ENCODE peak calls at places on chromosomes 16 and 17, in eight cellular contexts. One of them, this sample, is unnamed.

GRCh38 chr16:85227924-85228462 is 115.7 kb upstream of the CIBAR2 start:
- DNase-seq in foreskin melanocyte: no peak
- DNase-seq in non-pigmented ciliary epithelial cell: no peak
- DNase-seq in NCI-H460: no peak
- DNase-seq in uterus: no peak
- DNase-seq in Daoy: peak
- DNase-seq in colonic mucosa: no peak
- DNase-seq in AML-193: no peak
- DNase-seq in this sample: peak

GRCh38 chr17:61399131-61400057 is at the start of gene TBX2:
- DNase-seq in non-pigmented ciliary epithelial cell: peak
- DNase-seq in AML-193: no peak
- DNase-seq in Daoy: peak
- DNase-seq in NCI-H460: peak
- DNase-seq in colonic mucosa: peak
- DNase-seq in uterus: peak
- DNase-seq in foreskin melanocyte: peak
- DNase-seq in this sample: peak

GRCh38 chr16:27829975-27830374 is 233.5 kb downstream of the GSG1L start:
- DNase-seq in AML-193: no peak
- DNase-seq in uterus: no peak
- DNase-seq in Daoy: no peak
- DNase-seq in non-pigmented ciliary epithelial cell: no peak
- DNase-seq in foreskin melanocyte: no peak
- DNase-seq in NCI-H460: no peak
- DNase-seq in colonic mucosa: no peak
- DNase-seq in this sample: peak

GRCh38 chr16:83300326-83300725 is 507.5 kb upstream of the HSBP1 start:
- DNase-seq in NCI-H460: no peak
- DNase-seq in uterus: no peak
- DNase-seq in non-pigmented ciliary epithelial cell: no peak
- DNase-seq in AML-193: no peak
- DNase-seq in foreskin melanocyte: no peak
- DNase-seq in Daoy: no peak
- DNase-seq in colonic mucosa: no peak
- DNase-seq in this sample: no peak

GRCh38 chr17:70780031-70780430 is 610.7 kb downstream of the KCNJ2 start:
- DNase-seq in AML-193: no peak
- DNase-seq in colonic mucosa: no peak
- DNase-seq in NCI-H460: no peak
- DNase-seq in non-pigmented ciliary epithelial cell: no peak
- DNase-seq in Daoy: no peak
- DNase-seq in foreskin melanocyte: no peak
- DNase-seq in uterus: no peak
- DNase-seq in this sample: no peak

GRCh38 chr17:69523252-69523861 is 108.9 kb downstream of the MAP2K6 start:
- DNase-seq in uterus: no peak
- DNase-seq in NCI-H460: peak
- DNase-seq in non-pigmented ciliary epithelial cell: no peak
- DNase-seq in AML-193: peak
- DNase-seq in Daoy: peak
- DNase-seq in foreskin melanocyte: peak
- DNase-seq in colonic mucosa: peak
- DNase-seq in this sample: no peak

GRCh38 chr16:79061199-79061598 is 539.3 kb downstream of the MAF start:
- DNase-seq in uterus: no peak
- DNase-seq in foreskin melanocyte: no peak
- DNase-seq in non-pigmented ciliary epithelial cell: no peak
- DNase-seq in Daoy: no peak
- DNase-seq in AML-193: no peak
- DNase-seq in NCI-H460: no peak
- DNase-seq in colonic mucosa: no peak
- DNase-seq in this sample: no peak

GRCh38 chr17:82386881-82387498 is 15.4 kb downstream of the UTS2R start:
- DNase-seq in foreskin melanocyte: no peak
- DNase-seq in uterus: no peak
- DNase-seq in colonic mucosa: no peak
- DNase-seq in NCI-H460: no peak
- DNase-seq in Daoy: no peak
- DNase-seq in AML-193: no peak
- DNase-seq in non-pigmented ciliary epithelial cell: no peak
- DNase-seq in this sample: no peak

GRCh38 chr17:1563786-1564613 is 1.4 kb upstream of the PITPNA start:
- DNase-seq in AML-193: no peak
- DNase-seq in Daoy: no peak
- DNase-seq in uterus: no peak
- DNase-seq in non-pigmented ciliary epithelial cell: no peak
- DNase-seq in colonic mucosa: no peak
- DNase-seq in NCI-H460: no peak
- DNase-seq in foreskin melanocyte: no peak
- DNase-seq in this sample: no peak

GRCh38 chr17:62043140-62043539 is 21.9 kb downstream of the MED13 start:
- DNase-seq in non-pigmented ciliary epithelial cell: no peak
- DNase-seq in AML-193: no peak
- DNase-seq in colonic mucosa: no peak
- DNase-seq in foreskin melanocyte: no peak
- DNase-seq in Daoy: no peak
- DNase-seq in uterus: no peak
- DNase-seq in NCI-H460: no peak
- DNase-seq in this sample: no peak

This sample was measured in sigmoid colon.